ENCODE peak calls at places on chromosome 12, in seven cellular contexts. Y is COR-L47, F is cardiac fibroblast, Z is activated gamma-delta T cell treated with Interleukin-2 at 50 U/mL for 16 hours, J is GM12865, P is neural crest cell, K is K562. G is an unnamed sample.
A peak's percentile ranks its signal among the peaks of the same experiment; 100 is the strongest.

GRCh38 chr12:92604786-92605185 is 98.0 kb upstream of the PLEKHG7 start:
- DNase-seq in Y (no peak), K (no peak), J (no peak), Z (no peak), P (no peak), F (no peak), G (no peak)

GRCh38 chr12:50986961-50987737 is 34.8 kb downstream of the HIGD1C start:
- DNase-seq in Z (peak; percentile 14), J (peak; percentile 62), P (peak; percentile 21), Y (peak; percentile 20), F (peak; percentile 73), K (peak; percentile 27), G (no peak)

GRCh38 chr12:108306014-108306501 is 33.1 kb downstream of the CMKLR1 start:
- DNase-seq in P (no peak), F (peak; percentile 16), K (no peak), J (no peak), Y (no peak), Z (no peak), G (no peak)

GRCh38 chr12:126862500-126862899 is 1404.5 kb upstream of the TMEM132C start:
- DNase-seq in Y (no peak), Z (no peak), J (no peak), F (no peak), P (no peak), K (no peak), G (no peak)

GRCh38 chr12:45336762-45337596 is 121.1 kb downstream of the ANO6 start:
- DNase-seq in Z (no peak), J (no peak), P (no peak), Y (no peak), F (peak; percentile 86), K (no peak), G (no peak)

GRCh38 chr12:26750531-26751171 is 82.3 kb downstream of the ITPR2 start:
- DNase-seq in F (no peak), Z (no peak), Y (no peak), P (no peak), J (peak; percentile 36), K (no peak), G (no peak)

GRCh38 chr12:47534695-47535094 is 171.1 kb downstream of the RPAP3 start:
- DNase-seq in F (peak; percentile 31), Z (no peak), K (no peak), P (no peak), J (no peak), Y (no peak), G (no peak)

GRCh38 chr12:124391340-124392261 is 96.7 kb downstream of the RFLNA start:
- DNase-seq in Z (peak; percentile 46), Y (no peak), K (no peak), F (peak; percentile 66), J (peak; percentile 71), P (no peak), G (no peak)

GRCh38 chr12:101781834-101782543 is 42.7 kb upstream of the SYCP3 start:
- DNase-seq in F (peak; percentile 59), Y (no peak), Z (no peak), P (no peak), J (no peak), K (no peak), G (no peak)

GRCh38 chr12:3295648-3296408 is 195.2 kb upstream of the PRMT8 start:
- DNase-seq in P (no peak), Y (no peak), F (peak; percentile 44), Z (no peak), J (no peak), K (no peak), G (no peak)

GRCh38 chr12:124217508-124217981 is 77.3 kb upstream of the RFLNA start:
- DNase-seq in J (peak; percentile 12), P (no peak), F (no peak), K (no peak), Y (peak; percentile 34), Z (no peak), G (peak; percentile 5)

GRCh38 chr12:53050426-53051057 is 677 bp downstream of the TNS2 start:
- DNase-seq in F (no peak), Y (no peak), P (no peak), J (no peak), Z (no peak), K (no peak), G (no peak)

GRCh38 chr12:74441872-74442271 is 95.8 kb upstream of the ATXN7L3B start:
- DNase-seq in Z (no peak), P (no peak), F (no peak), Y (no peak), K (no peak), J (no peak), G (no peak)

GRCh38 chr12:85155791-85156190 is 119.6 kb downstream of the LRRIQ1 start:
- DNase-seq in P (no peak), K (no peak), Z (no peak), F (peak; percentile 33), Y (peak; percentile 35), J (no peak), G (peak; percentile 32)

GRCh38 chr12:51390457-51391046 is 654 bp downstream of the GALNT6 start:
- DNase-seq in Z (no peak), F (no peak), Y (no peak), P (no peak), K (peak; percentile 3), J (peak; percentile 15), G (no peak)

G was measured in NCI-H748 treated with DMSO at 0.1 percent for 48 hours.